ENCODE peak calls at places on chromosomes 16 and 17, in nine cellular contexts. Z, O, P, G, H, T, B, N and Q are unnamed samples.

GRCh38 chr17:73870035-73870434 is 225.8 kb upstream of the SDK2 start:
- DNase-seq in T (no peak), N (no peak), B (no peak), H (no peak), Z (no peak), O (no peak), P (no peak), G (no peak), Q (no peak)

GRCh38 chr17:228223-228615 is 46.8 kb upstream of the DOC2B start:
- DNase-seq in G (no peak), P (no peak), T (no peak), B (no peak), H (no peak), N (no peak), Z (no peak), O (no peak), Q (no peak)

GRCh38 chr17:57553525-57553924 is 191.6 kb downstream of the CCDC182 start:
- DNase-seq in Z (no peak), N (no peak), P (peak), O (no peak), T (no peak), B (no peak), G (no peak), H (no peak), Q (no peak)

GRCh38 chr16:82091225-82091624 is 56.2 kb downstream of the HSD17B2 start:
- DNase-seq in B (no peak), O (no peak), G (peak), T (no peak), Z (no peak), H (no peak), P (peak), N (no peak), Q (no peak)

GRCh38 chr17:74875155-74875969 is 2.6 kb upstream of the FDXR start:
- DNase-seq in Z (no peak), H (no peak), N (no peak), B (no peak), G (no peak), P (no peak), O (no peak), T (no peak), Q (no peak)

GRCh38 chr16:21599994-21600773 is 807 bp downstream of the METTL9 start:
- DNase-seq in P (peak), G (no peak), H (no peak), N (no peak), Z (no peak), O (no peak), B (no peak), T (peak), Q (peak)

GRCh38 chr17:55110521-55110920 is 142.0 kb downstream of the STXBP4 start:
- DNase-seq in Z (no peak), O (no peak), H (no peak), B (no peak), P (no peak), T (no peak), G (no peak), N (no peak), Q (no peak)

GRCh38 chr17:83034525-83034924 is 44.9 kb upstream of the METRNL start:
- DNase-seq in H (no peak), P (no peak), N (no peak), B (no peak), T (no peak), O (peak), G (no peak), Z (no peak), Q (no peak)

GRCh38 chr17:45127583-45128300 is 4.6 kb downstream of the PLCD3 start:
- DNase-seq in Z (no peak), G (no peak), O (peak), H (no peak), B (no peak), T (no peak), N (no peak), P (peak), Q (no peak)

GRCh38 chr16:51624083-51624775 is 473.2 kb upstream of the SALL1 start:
- DNase-seq in H (no peak), B (no peak), G (peak), O (no peak), Z (no peak), T (no peak), N (no peak), P (no peak), Q (no peak)

GRCh38 chr16:85940214-85940613 is 41.3 kb downstream of the IRF8 start:
- DNase-seq in B (no peak), H (no peak), O (no peak), T (no peak), N (no peak), G (no peak), P (no peak), Z (no peak), Q (no peak)